ENCODE peak calls at places on chromosomes 4 and X, in four cellular contexts. A is ureter, T is substantia nigra, H is HTR-8/SVneo. K is an unnamed sample.

GRCh38 chrX:49029876-49030275 is 13.3 kb downstream of the TFE3 start:
- DNase-seq in A (no peak), T (no peak), H (no peak), K (no peak)

GRCh38 chr4:60450054-60450453 is 750.1 kb upstream of the ADGRL3 start:
- DNase-seq in A (no peak), T (no peak), H (no peak), K (no peak)

GRCh38 chrX:129606918-129607317 is 47.8 kb downstream of the APLN start:
- DNase-seq in A (peak), T (peak), H (peak), K (peak)

GRCh38 chrX:113390531-113390930 is 549.9 kb upstream of the AMOT start:
- DNase-seq in A (no peak), T (no peak), H (no peak), K (no peak)

GRCh38 chr4:54998991-54999390 is 126.4 kb downstream of the KDR start:
- DNase-seq in A (no peak), T (no peak), H (no peak), K (peak)

GRCh38 chr4:182878633-182879495 is 38.3 kb downstream of the DCTD start:
- DNase-seq in A (no peak), T (no peak), H (no peak), K (no peak)

GRCh38 chrX:72243472-72243871 is 4.6 kb upstream of the ERCC6L start:
- DNase-seq in A (no peak), T (no peak), H (peak), K (peak)

GRCh38 chrX:97397371-97397770 is 513.7 kb downstream of the RPA4 start:
- DNase-seq in A (no peak), T (no peak), H (no peak), K (no peak)

GRCh38 chr4:110815950-110816349 is 193.1 kb upstream of the PITX2 start:
- DNase-seq in A (no peak), T (no peak), H (no peak), K (no peak)

GRCh38 chr4:173073939-173074500 is 94.6 kb upstream of the GALNT7 start:
- DNase-seq in A (no peak), T (no peak), H (no peak), K (no peak)

GRCh38 chr4:119498520-119498919 is 130.1 kb downstream of the PDE5A start:
- DNase-seq in A (peak), T (peak), H (no peak), K (peak)

GRCh38 chr4:102344520-102344954 is 745 bp downstream of the SLC39A8 start:
- DNase-seq in A (peak), T (peak), H (peak), K (peak)

GRCh38 chr4:107619065-107619464 is 101.0 kb downstream of the PAPSS1 start:
- DNase-seq in A (no peak), T (no peak), H (peak), K (peak)

GRCh38 chr4:113952452-113953029 is 26.9 kb downstream of the ARSJ start:
- DNase-seq in A (no peak), T (no peak), H (peak), K (peak)

GRCh38 chr4:163548481-163549243 is 54.2 kb downstream of the TMA16 start:
- DNase-seq in A (no peak), T (no peak), H (peak), K (peak)

GRCh38 chr4:2300431-2300861 is 38.5 kb upstream of the MXD4 start:
- DNase-seq in A (no peak), T (no peak), H (no peak), K (no peak)

GRCh38 chr4:76270776-76271175 is 19.3 kb downstream of the FAM47E start:
- DNase-seq in A (no peak), T (no peak), H (no peak), K (no peak)